ENCODE peak calls at places on chromosomes 6 and 20, in five cellular contexts. One of them, this sample, is unnamed.

GRCh38 chr20:31473331-31474096 is 1.4 kb downstream of the DEFB124 start:
- DNase-seq in ACHN: no peak
- DNase-seq in GM12891: no peak
- DNase-seq in naive thymus-derived CD4-positive, alpha-beta T cell: no peak
- DNase-seq in fibroblast of lung: no peak
- DNase-seq in this sample: no peak

GRCh38 chr6:160426146-160426545 is 78.0 kb downstream of the SLC22A3 start:
- DNase-seq in fibroblast of lung: no peak
- DNase-seq in naive thymus-derived CD4-positive, alpha-beta T cell: no peak
- DNase-seq in ACHN: no peak
- DNase-seq in GM12891: no peak
- DNase-seq in this sample: no peak

GRCh38 chr6:32700391-32701040 is 34.1 kb upstream of the HLA-DQB1 start:
- DNase-seq in naive thymus-derived CD4-positive, alpha-beta T cell: peak; percentile 32
- DNase-seq in ACHN: peak; percentile 47
- DNase-seq in GM12891: no peak
- DNase-seq in fibroblast of lung: peak; percentile 75
- DNase-seq in this sample: peak; percentile 69

GRCh38 chr6:1424306-1424927 is 35.0 kb downstream of the FOXF2 start:
- DNase-seq in fibroblast of lung: peak; percentile 83
- DNase-seq in naive thymus-derived CD4-positive, alpha-beta T cell: no peak
- DNase-seq in ACHN: peak; percentile 68
- DNase-seq in GM12891: peak; percentile 39
- DNase-seq in this sample: peak; percentile 68

GRCh38 chr20:24577271-24577909 is 108.0 kb downstream of the SYNDIG1 start:
- DNase-seq in GM12891: no peak
- DNase-seq in naive thymus-derived CD4-positive, alpha-beta T cell: no peak
- DNase-seq in ACHN: no peak
- DNase-seq in fibroblast of lung: no peak
- DNase-seq in this sample: no peak

GRCh38 chr6:71250050-71250689 is 38.4 kb upstream of the OGFRL1 start:
- DNase-seq in GM12891: no peak
- DNase-seq in fibroblast of lung: peak; percentile 77
- DNase-seq in naive thymus-derived CD4-positive, alpha-beta T cell: no peak
- DNase-seq in ACHN: peak; percentile 66
- DNase-seq in this sample: no peak

GRCh38 chr6:129621252-129621651 is 88.7 kb downstream of the ARHGAP18 start:
- DNase-seq in fibroblast of lung: no peak
- DNase-seq in ACHN: peak; percentile 38
- DNase-seq in GM12891: no peak
- DNase-seq in naive thymus-derived CD4-positive, alpha-beta T cell: peak; percentile 8
- DNase-seq in this sample: peak; percentile 42

GRCh38 chr6:158646023-158646888 is 1.7 kb upstream of the DYNLT1 start:
- DNase-seq in ACHN: no peak
- DNase-seq in GM12891: no peak
- DNase-seq in fibroblast of lung: no peak
- DNase-seq in naive thymus-derived CD4-positive, alpha-beta T cell: no peak
- DNase-seq in this sample: no peak

GRCh38 chr20:40687384-40688128 is 1.5 kb downstream of the MAFB start:
- DNase-seq in GM12891: no peak
- DNase-seq in ACHN: no peak
- DNase-seq in fibroblast of lung: peak; percentile 34
- DNase-seq in naive thymus-derived CD4-positive, alpha-beta T cell: no peak
- DNase-seq in this sample: peak; percentile 71

GRCh38 chr6:134398453-134398852 is 80.5 kb upstream of the SGK1 start:
- DNase-seq in GM12891: no peak
- DNase-seq in naive thymus-derived CD4-positive, alpha-beta T cell: no peak
- DNase-seq in ACHN: no peak
- DNase-seq in fibroblast of lung: no peak
- DNase-seq in this sample: no peak

GRCh38 chr6:85614780-85615179 is 21.1 kb upstream of the SNX14 start:
- DNase-seq in GM12891: no peak
- DNase-seq in fibroblast of lung: no peak
- DNase-seq in ACHN: no peak
- DNase-seq in naive thymus-derived CD4-positive, alpha-beta T cell: no peak
- DNase-seq in this sample: no peak

GRCh38 chr6:101630956-101631355 is 237.4 kb downstream of the GRIK2 start:
- DNase-seq in fibroblast of lung: no peak
- DNase-seq in ACHN: no peak
- DNase-seq in naive thymus-derived CD4-positive, alpha-beta T cell: no peak
- DNase-seq in GM12891: no peak
- DNase-seq in this sample: no peak

GRCh38 chr6:160933256-160933655 is 58.3 kb upstream of the MAP3K4 start:
- DNase-seq in naive thymus-derived CD4-positive, alpha-beta T cell: no peak
- DNase-seq in fibroblast of lung: no peak
- DNase-seq in GM12891: no peak
- DNase-seq in ACHN: no peak
- DNase-seq in this sample: peak; percentile 57

GRCh38 chr6:87731818-87732661 is 30.0 kb upstream of the AKIRIN2 start:
- DNase-seq in ACHN: peak; percentile 73
- DNase-seq in naive thymus-derived CD4-positive, alpha-beta T cell: peak; percentile 46
- DNase-seq in fibroblast of lung: peak; percentile 91
- DNase-seq in GM12891: no peak
- DNase-seq in this sample: no peak

GRCh38 chr20:47165376-47165865 is 191.1 kb downstream of the ZMYND8 start:
- DNase-seq in ACHN: no peak
- DNase-seq in naive thymus-derived CD4-positive, alpha-beta T cell: no peak
- DNase-seq in GM12891: no peak
- DNase-seq in fibroblast of lung: no peak
- DNase-seq in this sample: no peak

GRCh38 chr20:17808782-17809181 is 109.0 kb downstream of the BANF2 start:
- DNase-seq in naive thymus-derived CD4-positive, alpha-beta T cell: no peak
- DNase-seq in ACHN: no peak
- DNase-seq in GM12891: no peak
- DNase-seq in fibroblast of lung: no peak
- DNase-seq in this sample: no peak